ENCODE peak calls at places on chromosomes 13 and 19, in seven cellular contexts. V, B, D, M, E, K and I are unnamed samples.
A peak's percentile ranks its signal among the peaks of the same experiment; 100 is the strongest.

GRCh38 chr13:76812206-76812882 is 73.9 kb downstream of the KCTD12 start:
- DNase-seq in V (no peak), B (no peak), D (peak; percentile 71), M (no peak), E (no peak), K (no peak), I (no peak)

GRCh38 chr13:78598933-78599332 is 4.4 kb downstream of the POU4F1 start:
- DNase-seq in V (no peak), B (no peak), D (no peak), M (no peak), E (no peak), K (no peak), I (no peak)

GRCh38 chr13:111281751-111282311 is 38.6 kb upstream of the TEX29 start:
- DNase-seq in V (no peak), B (no peak), D (peak; percentile 63), M (no peak), E (no peak), K (no peak), I (no peak)

GRCh38 chr13:32622827-32623226 is 36.6 kb downstream of the PDS5B start:
- DNase-seq in V (no peak), B (no peak), D (no peak), M (no peak), E (no peak), K (no peak), I (no peak)

GRCh38 chr19:18431351-18432197 is 6.4 kb downstream of the ISYNA1 start:
- DNase-seq in V (no peak), B (no peak), D (no peak), M (no peak), E (no peak), K (peak; percentile 39), I (no peak)

GRCh38 chr13:66468656-66469055 is 761.5 kb downstream of the PCDH9 start:
- DNase-seq in V (no peak), B (no peak), D (no peak), M (no peak), E (no peak), K (no peak), I (no peak)

GRCh38 chr13:38477676-38478075 is 128.0 kb downstream of the UFM1 start:
- DNase-seq in V (no peak), B (no peak), D (no peak), M (no peak), E (no peak), K (no peak), I (no peak)

GRCh38 chr19:28606269-28607032 is 606.5 kb downstream of the UQCRFS1 start:
- DNase-seq in V (no peak), B (no peak), D (no peak), M (no peak), E (no peak), K (no peak), I (no peak)

GRCh38 chr13:49810825-49811526 is 18.5 kb upstream of the KPNA3 start:
- DNase-seq in V (peak; percentile 36), B (no peak), D (peak; percentile 74), M (no peak), E (no peak), K (no peak), I (no peak)

GRCh38 chr19:16627194-16627927 is 643 bp downstream of the MED26 start:
- DNase-seq in V (no peak), B (peak; percentile 30), D (peak; percentile 51), M (peak; percentile 17), E (peak; percentile 52), K (no peak), I (no peak)

GRCh38 chr13:88450515-88450914 is 779.3 kb downstream of the SLITRK5 start:
- DNase-seq in V (no peak), B (no peak), D (no peak), M (no peak), E (no peak), K (no peak), I (no peak)

GRCh38 chr19:38090561-38090960 is 133.5 kb downstream of the DPF1 start:
- DNase-seq in V (no peak), B (no peak), D (no peak), M (no peak), E (no peak), K (no peak), I (no peak)

GRCh38 chr13:59533561-59534337 is 630.0 kb downstream of the DIAPH3 start:
- DNase-seq in V (peak; percentile 85), B (peak; percentile 93), D (no peak), M (no peak), E (no peak), K (no peak), I (no peak)

GRCh38 chr19:799076-799881 is 2.0 kb downstream of the PTBP1 start:
- DNase-seq in V (peak; percentile 26), B (peak; percentile 33), D (peak; percentile 70), M (peak; percentile 58), E (peak; percentile 79), K (peak; percentile 56), I (no peak)

GRCh38 chr13:23736541-23736940 is 152.7 kb downstream of the MIPEP start:
- DNase-seq in V (no peak), B (no peak), D (no peak), M (no peak), E (no peak), K (no peak), I (no peak)

GRCh38 chr19:22735911-22736645 is 47.9 kb downstream of the ZNF99 start:
- DNase-seq in V (no peak), B (no peak), D (no peak), M (no peak), E (no peak), K (no peak), I (no peak)

GRCh38 chr13:36872621-36873020 is 47.4 kb downstream of the SMAD9 start:
- DNase-seq in V (no peak), B (no peak), D (no peak), M (no peak), E (peak; percentile 38), K (peak; percentile 22), I (no peak)

GRCh38 chr19:38317104-38317612 is 1.4 kb upstream of the YIF1B start:
- DNase-seq in V (no peak), B (peak; percentile 66), D (no peak), M (no peak), E (no peak), K (no peak), I (no peak)

GRCh38 chr13:113802090-113802531 is 43.1 kb downstream of the TMEM255B start:
- DNase-seq in V (no peak), B (no peak), D (peak; percentile 85), M (peak; percentile 30), E (peak; percentile 67), K (peak; percentile 84), I (no peak)
- H3K4me2 ChIP-seq in V (no peak overlapping the region), B (no peak overlapping the region), D (peak overlapping the region; percentile 10), M (peak overlapping the region; percentile 18), E (peak overlapping the region; percentile 48), K (peak overlapping the region; percentile 48), I (no peak overlapping the region)

GRCh38 chr19:6473652-6474051 is 7.9 kb downstream of the DENND1C start:
- DNase-seq in V (peak; percentile 38), B (no peak), D (no peak), M (no peak), E (no peak), K (no peak), I (peak; percentile 20)
- H2AFZ ChIP-seq in V (no peak overlapping the region), B (no peak overlapping the region), D (no peak overlapping the region), M (no peak overlapping the region), E (no peak overlapping the region), K (no peak overlapping the region), I (no peak overlapping the region)

DNA sequence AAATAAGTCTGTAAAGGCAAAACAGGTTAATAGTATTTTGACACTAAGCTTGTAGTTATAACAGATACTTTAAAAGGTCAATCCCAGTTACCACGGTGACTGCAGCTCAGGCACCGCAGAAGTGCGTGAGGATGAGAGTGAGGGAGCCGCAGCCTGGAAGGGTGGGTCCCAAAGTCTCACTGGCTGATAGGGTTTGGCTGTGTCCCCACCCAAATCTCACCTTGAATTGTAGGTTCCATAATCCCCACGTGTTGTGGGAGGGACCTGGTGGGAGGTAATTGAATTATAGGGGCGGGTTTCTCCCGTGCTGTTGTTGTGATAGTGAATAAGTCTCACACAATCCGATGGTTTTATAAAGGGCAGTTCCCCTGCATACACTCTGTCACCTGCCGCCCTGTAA is 40.0 kb upstream of the GAS6 start:
- DNase-seq in V (no peak), B (no peak), D (no peak), M (no peak), E (no peak), K (no peak), I (no peak)
- H3K4me1 ChIP-seq in V (no peaks in the 10 kb centered on the region), B (no peaks in the 10 kb centered on the region), D (peaks cover 58% of the 10 kb centered on the region), M (no peaks in the 10 kb centered on the region), E (no peaks in the 10 kb centered on the region), K (no peaks in the 10 kb centered on the region), I (no peaks in the 10 kb centered on the region)

GRCh38 chr19:10431254-10431942 is 11.1 kb downstream of the PDE4A start:
- DNase-seq in V (peak; percentile 37), B (no peak), D (peak; percentile 47), M (no peak), E (no peak), K (peak; percentile 49), I (no peak)
- H3K4me2 ChIP-seq in V (peak overlapping the region; percentile 75), B (peak overlapping the region; percentile 39), D (peak overlapping the region; percentile 71), M (peak overlapping the region; percentile 85), E (peak overlapping the region; percentile 73), K (peak overlapping the region; percentile 84), I (peak overlapping the region; percentile 79)

GRCh38 chr13:62193919-62194318 is 778.3 kb upstream of the PCDH20 start:
- DNase-seq in V (peak; percentile 6), B (no peak), D (no peak), M (no peak), E (no peak), K (no peak), I (no peak)

DNA sequence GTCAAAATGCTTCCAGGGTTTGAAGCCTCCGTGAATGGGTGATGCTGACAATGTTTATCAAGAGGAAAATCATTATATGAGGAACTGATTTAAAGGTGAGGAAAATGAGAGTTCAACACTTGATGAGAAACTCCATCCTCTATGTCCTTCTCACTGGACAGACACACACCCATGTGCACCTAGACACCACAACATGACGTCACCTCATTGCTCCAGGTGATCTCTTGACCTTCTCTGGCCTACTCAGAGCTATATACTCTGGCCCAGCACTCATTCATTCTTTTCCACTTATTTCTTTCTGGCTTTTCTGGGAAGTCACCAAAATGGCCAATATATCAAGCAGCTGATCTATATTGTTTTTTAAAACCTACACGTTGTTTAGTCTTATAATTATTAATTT is 778.7 kb upstream of the PCDH20 start:
- DNase-seq in V (no peak), B (no peak), D (no peak), M (no peak), E (no peak), K (no peak), I (no peak)
- H2AFZ ChIP-seq in V (no peak overlapping the region), B (no peak overlapping the region), D (no peak overlapping the region), M (no peak overlapping the region), E (no peak overlapping the region), K (no peak overlapping the region), I (no peak overlapping the region)

GRCh38 chr13:100645382-100645781 is 29.2 kb downstream of the TMTC4 start:
- DNase-seq in V (no peak), B (no peak), D (no peak), M (no peak), E (no peak), K (no peak), I (no peak)
- H3K4me1 ChIP-seq in V (no peaks in the 10 kb centered on the region), B (no peaks in the 10 kb centered on the region), D (no peaks in the 10 kb centered on the region), M (no peaks in the 10 kb centered on the region), E (no peaks in the 10 kb centered on the region), K (no peaks in the 10 kb centered on the region), I (no peaks in the 10 kb centered on the region)

GRCh38 chr19:15087182-15087581 is 5.2 kb downstream of the OR1I1 start:
- DNase-seq in V (no peak), B (no peak), D (no peak), M (no peak), E (no peak), K (no peak), I (no peak)
- H3K4me2 ChIP-seq in V (no peak overlapping the region), B (no peak overlapping the region), D (no peak overlapping the region), M (no peak overlapping the region), E (no peak overlapping the region), K (no peak overlapping the region), I (no peak overlapping the region)